ENCODE peak calls at places on chromosomes 12 and 14, in four cellular contexts. O, Y, S and Q are unnamed samples.

GRCh38 chr12:66279127-66279712 is 23.1 kb upstream of the HELB start:
- DNase-seq in O (peak; percentile 51), Y (no peak), S (peak; percentile 48), Q (no peak)

GRCh38 chr14:61475316-61475715 is 153.9 kb downstream of the PRKCH start:
- DNase-seq in O (peak; percentile 41), Y (peak; percentile 73), S (peak; percentile 74), Q (no peak)

GRCh38 chr12:59843260-59843843 is 247.5 kb downstream of the SLC16A7 start:
- DNase-seq in O (no peak), Y (no peak), S (no peak), Q (no peak)

GRCh38 chr12:118017926-118018325 is 1.4 kb downstream of the RFC5 start:
- DNase-seq in O (no peak), Y (no peak), S (no peak), Q (no peak)

GRCh38 chr12:126558219-126558618 is 1493.0 kb downstream of the AACS start:
- DNase-seq in O (no peak), Y (no peak), S (no peak), Q (no peak)

GRCh38 chr12:62625238-62625637 is 158.6 kb downstream of the MON2 start:
- DNase-seq in O (no peak), Y (no peak), S (no peak), Q (no peak)

GRCh38 chr14:73634333-73634833 is 10.4 kb upstream of the DNAL1 start:
- DNase-seq in O (peak; percentile 52), Y (peak; percentile 67), S (peak; percentile 29), Q (peak; percentile 35)

GRCh38 chr12:57107456-57107855 is 3.7 kb downstream of the STAT6 start:
- DNase-seq in O (no peak), Y (no peak), S (no peak), Q (peak; percentile 23)

GRCh38 chr12:131620946-131621681 is 89.8 kb upstream of the SFSWAP start:
- DNase-seq in O (no peak), Y (no peak), S (no peak), Q (no peak)

GRCh38 chr12:75953312-75953906 is 78.2 kb downstream of the PHLDA1 start:
- DNase-seq in O (peak; percentile 30), Y (no peak), S (no peak), Q (no peak)

GRCh38 chr14:78254911-78255431 is 84.8 kb downstream of the NRXN3 start:
- DNase-seq in O (peak; percentile 3), Y (peak; percentile 70), S (no peak), Q (no peak)

GRCh38 chr12:104581000-104581570 is 124.3 kb downstream of the CHST11 start:
- DNase-seq in O (no peak), Y (no peak), S (no peak), Q (no peak)